ENCODE peak calls at places on chromosomes 3 and 15, in six cellular contexts. X is HCT116, J is HL-60, A is upper lobe of left lung, G is transverse colon, S is SK-N-SH. E is an unnamed sample.

GRCh38 chr3:152380048-152380447 is 111.3 kb downstream of the MBNL1 start:
- DNase-seq in J (no peak), G (no peak), A (no peak), X (no peak), S (no peak), E (no peak)

GRCh38 chr3:59581000-59581399 is 531.2 kb upstream of the CFAP20DC start:
- DNase-seq in A (no peak), J (no peak), G (no peak), X (no peak), S (no peak), E (no peak)

GRCh38 chr3:172550347-172550943 is 27.2 kb upstream of the TNFSF10 start:
- DNase-seq in X (peak; percentile 69), J (peak; percentile 40), S (no peak), G (no peak), A (no peak), E (no peak)

GRCh38 chr3:154040283-154040682 is 80.9 kb upstream of the ARHGEF26 start:
- DNase-seq in X (peak; percentile 22), A (no peak), S (no peak), G (no peak), J (no peak), E (no peak)

GRCh38 chr15:36265422-36265821 is 314.0 kb upstream of the CDIN1 start:
- DNase-seq in A (no peak), S (no peak), G (no peak), X (no peak), J (no peak), E (no peak)

GRCh38 chr3:194255252-194256039 is 95.7 kb downstream of the CPN2 start:
- DNase-seq in G (peak; percentile 39), S (peak; percentile 71), A (peak; percentile 83), J (peak; percentile 96), X (no peak), E (peak; percentile 83)

GRCh38 chr3:52041118-52041847 is 15.1 kb downstream of the DUSP7 start:
- DNase-seq in X (no peak), J (no peak), A (no peak), S (peak; percentile 93), G (no peak), E (no peak)

GRCh38 chr3:105957722-105958121 is 88.9 kb upstream of the CBLB start:
- DNase-seq in A (no peak), X (no peak), G (no peak), J (no peak), S (no peak), E (no peak)

GRCh38 chr3:129162729-129163579 is 2.1 kb upstream of the ISY1 start:
- DNase-seq in X (no peak), S (peak; percentile 32), G (no peak), J (no peak), A (no peak), E (no peak)

GRCh38 chr15:84570164-84570692 is 30.6 kb upstream of the ZSCAN2 start:
- DNase-seq in S (peak; percentile 70), X (no peak), A (peak; percentile 70), G (peak; percentile 76), J (peak; percentile 39), E (peak; percentile 80)

GRCh38 chr3:82509106-82509842 is 747.8 kb upstream of the GBE1 start:
- DNase-seq in G (no peak), J (no peak), X (no peak), S (no peak), A (no peak), E (no peak)

GRCh38 chr3:71069797-71070196 is 513.7 kb downstream of the FOXP1 start:
- DNase-seq in S (peak; percentile 56), A (peak; percentile 66), G (peak; percentile 76), J (no peak), X (no peak), E (peak; percentile 76)

GRCh38 chr3:124057453-124057852 is 65.5 kb upstream of the ROPN1 start:
- DNase-seq in X (no peak), A (no peak), S (no peak), G (no peak), J (no peak), E (no peak)

GRCh38 chr3:185846041-185846440 is 21.2 kb upstream of the IGF2BP2 start:
- DNase-seq in S (no peak), G (no peak), J (no peak), X (peak; percentile 42), A (no peak), E (no peak)

GRCh38 chr3:185813691-185814215 is 11.1 kb downstream of the IGF2BP2 start:
- DNase-seq in X (no peak), J (no peak), S (no peak), G (no peak), A (no peak), E (no peak)

GRCh38 chr3:46858996-46859710 is 4.1 kb downstream of the MYL3 start:
- DNase-seq in X (no peak), J (no peak), G (no peak), A (peak; percentile 8), S (no peak), E (no peak)

GRCh38 chr3:188194327-188194726 is 40.4 kb downstream of the LPP start:
- DNase-seq in J (no peak), G (no peak), X (no peak), A (no peak), S (no peak), E (no peak)

GRCh38 chr3:181554233-181554765 is 157.4 kb upstream of the SOX2 start:
- DNase-seq in J (no peak), S (no peak), G (no peak), X (no peak), A (no peak), E (no peak)

GRCh38 chr15:44087578-44088190 is 107.4 kb downstream of the FRMD5 start:
- DNase-seq in S (no peak), G (no peak), A (no peak), X (peak; percentile 33), J (no peak), E (no peak)

GRCh38 chr3:78633626-78634025 is 1134.2 kb downstream of the ROBO1 start:
- DNase-seq in J (no peak), S (no peak), A (no peak), G (no peak), X (no peak), E (no peak)

GRCh38 chr3:194270627-194271458 is 80.3 kb downstream of the CPN2 start:
- DNase-seq in J (no peak), A (peak; percentile 81), X (peak; percentile 45), G (peak; percentile 68), S (peak; percentile 93), E (peak; percentile 97)

GRCh38 chr15:71437919-71438318 is 322.6 kb downstream of the THSD4 start:
- DNase-seq in G (no peak), X (no peak), J (no peak), A (peak; percentile 38), S (no peak), E (no peak)

GRCh38 chr3:33165372-33165771 is 51.6 kb downstream of the CRTAP start:
- DNase-seq in X (no peak), A (no peak), G (no peak), S (no peak), J (no peak), E (no peak)
- TF ChIP-seq POLR2AphosphoS5 in X (no peak), A (no peak), G (no peak), S (no peak), J (no peak), E (no peak)

GRCh38 chr15:41019174-41019573 is 65.9 kb downstream of the CHAC1 start:
- DNase-seq in J (no peak), X (no peak), S (no peak), A (no peak), G (no peak), E (no peak)

GRCh38 chr15:41017051-41017735 is 63.9 kb downstream of the CHAC1 start:
- DNase-seq in A (no peak), X (no peak), G (no peak), S (no peak), J (no peak), E (no peak)

GRCh38 chr15:41020311-41020710 is 67.0 kb downstream of the CHAC1 start:
- DNase-seq in X (no peak), S (no peak), J (no peak), G (no peak), A (no peak), E (no peak)

GRCh38 chr15:41020829-41021228 is 67.6 kb downstream of the CHAC1 start:
- DNase-seq in J (no peak), G (no peak), X (no peak), A (no peak), S (no peak), E (no peak)

GRCh38 chr15:41018534-41018933 is 65.3 kb downstream of the CHAC1 start:
- DNase-seq in S (no peak), X (no peak), A (peak; percentile 62), J (no peak), G (peak; percentile 53), E (no peak)
- TF ChIP-seq CTCF in S (peak; percentile 24), X (no peak), A (peak; percentile 78), J (no peak), G (peak; percentile 59), E (no peak)

GRCh38 chr15:77507911-77508310 is 87.2 kb downstream of the HMG20A start:
- DNase-seq in G (no peak), X (peak; percentile 41), S (no peak), A (no peak), J (no peak), E (peak; percentile 60)
- TF ChIP-seq POLR2AphosphoS5 in G (peak; percentile 7), X (no peak), S (no peak), A (no peak), J (no peak), E (peak; percentile 17)

GRCh38 chr3:8937064-8938020 is 25.9 kb downstream of the RAD18 start:
- DNase-seq in S (no peak), G (no peak), J (no peak), X (peak; percentile 10), A (no peak), E (no peak)

GRCh38 chr3:8932507-8932906 is 30.8 kb downstream of the RAD18 start:
- DNase-seq in X (no peak), A (no peak), S (no peak), G (no peak), J (no peak), E (no peak)

GRCh38 chr3:8942115-8942514 is 21.2 kb downstream of the RAD18 start:
- DNase-seq in S (no peak), G (no peak), J (no peak), A (no peak), X (no peak), E (no peak)

GRCh38 chr3:8942746-8943488 is 20.4 kb downstream of the RAD18 start:
- DNase-seq in J (no peak), S (no peak), G (no peak), A (no peak), X (no peak), E (no peak)

GRCh38 chr3:8938021-8938420 is 25.3 kb downstream of the RAD18 start:
- DNase-seq in X (peak; percentile 23), S (no peak), A (no peak), G (no peak), J (no peak), E (no peak)
- TF ChIP-seq CTCF in X (peak; percentile 55), S (peak; percentile 64), A (no peak), G (no peak), J (no peak), E (no peak)

DNA sequence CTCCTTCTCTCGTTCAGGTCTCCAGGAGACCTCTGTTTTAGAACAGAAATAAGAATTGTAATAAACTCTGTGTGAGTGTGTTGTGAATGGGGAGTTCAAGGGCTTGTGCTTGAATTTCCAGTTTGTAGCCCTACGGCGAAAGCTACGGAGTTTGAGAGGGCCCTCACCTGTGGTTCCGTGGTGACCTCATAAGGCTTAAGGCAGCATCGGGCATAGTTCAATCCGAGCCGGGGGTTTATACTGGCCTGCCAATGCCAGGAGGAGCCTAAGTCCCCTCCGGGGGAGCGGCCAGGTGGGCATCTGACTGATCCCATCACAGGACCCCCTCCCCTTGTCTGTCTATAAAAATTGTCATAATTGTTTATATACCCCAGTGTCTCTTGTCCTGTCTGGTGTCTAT is 43.7 kb downstream of the ZBTB11 start:
- DNase-seq in J (no peak), X (no peak), S (no peak), A (no peak), G (no peak), E (no peak)
- TF ChIP-seq POLR2AphosphoS5 in J (no peak), X (no peak), S (no peak), A (no peak), G (no peak), E (no peak)